ENCODE peak calls at places on chromosome 12, in ten cellular contexts. Z is kidney tubule cell; A is T-cell; L is stimulated activated CD4-positive, alpha-beta T cell treated with anti-CD3 and anti-CD28 coated beads, Interleukin-15, amount 100 ng/mL, for 24 hours; F is non-pigmented ciliary epithelial cell; J is AG10803; N is M059J; H is activated CD4-positive, alpha-beta T cell treated with anti-CD3 and anti-CD28 coated beads, Interleukin-2, amount 50 U/mL, for 24 hours; Q is COLO829; G is pulmonary artery endothelial cell. U is an unnamed sample.

GRCh38 chr12:18998343-18999270 is 130.9 kb upstream of the PLEKHA5 start:
- DNase-seq in Z (peak), A (no peak), L (no peak), F (peak), J (peak), N (peak), H (no peak), Q (peak), G (peak), U (peak)

GRCh38 chr12:53825246-53826081 is 73.7 kb upstream of the CISTR start:
- DNase-seq in Z (peak), A (no peak), L (no peak), F (no peak), J (no peak), N (peak), H (no peak), Q (peak), G (no peak), U (peak)

GRCh38 chr12:117067638-117068037 is 31.6 kb downstream of the TESC start:
- DNase-seq in Z (no peak), A (no peak), L (no peak), F (no peak), J (no peak), N (no peak), H (no peak), Q (no peak), G (no peak), U (no peak)

GRCh38 chr12:42372154-42372791 is 46.3 kb downstream of the PPHLN1 start:
- DNase-seq in Z (peak), A (no peak), L (no peak), F (no peak), J (peak), N (peak), H (peak), Q (peak), G (no peak), U (peak)

GRCh38 chr12:117699575-117699974 is 269.2 kb downstream of the KSR2 start:
- DNase-seq in Z (peak), A (no peak), L (no peak), F (no peak), J (peak), N (peak), H (no peak), Q (no peak), G (no peak), U (no peak)

GRCh38 chr12:109544955-109545531 is 28.3 kb downstream of the MMAB start:
- DNase-seq in Z (peak), A (peak), L (no peak), F (no peak), J (peak), N (peak), H (no peak), Q (no peak), G (no peak), U (peak)

GRCh38 chr12:31583878-31584277 is 7.1 kb downstream of the DENND5B start:
- DNase-seq in Z (no peak), A (no peak), L (no peak), F (no peak), J (no peak), N (no peak), H (no peak), Q (no peak), G (no peak), U (no peak)

GRCh38 chr12:128829870-128830504 is 6.2 kb upstream of the SLC15A4 start:
- DNase-seq in Z (peak), A (no peak), L (no peak), F (no peak), J (no peak), N (no peak), H (no peak), Q (no peak), G (no peak), U (no peak)

GRCh38 chr12:9868271-9868815 is 811 bp downstream of the CLEC2B start:
- DNase-seq in Z (no peak), A (no peak), L (no peak), F (no peak), J (no peak), N (peak), H (no peak), Q (no peak), G (no peak), U (no peak)

GRCh38 chr12:31368666-31369361 is 42.9 kb upstream of the SINHCAF start:
- DNase-seq in Z (no peak), A (no peak), L (no peak), F (no peak), J (no peak), N (peak), H (no peak), Q (no peak), G (no peak), U (no peak)

GRCh38 chr12:6827982-6828670 is at the start of gene P3H3:
- DNase-seq in Z (peak), A (no peak), L (peak), F (no peak), J (peak), N (peak), H (no peak), Q (no peak), G (no peak), U (no peak)

GRCh38 chr12:53743277-53744129 is 8.3 kb downstream of the CISTR start:
- DNase-seq in Z (peak), A (peak), L (peak), F (no peak), J (peak), N (peak), H (peak), Q (peak), G (no peak), U (peak)

GRCh38 chr12:70826156-70826555 is 94.4 kb downstream of the PTPRR start:
- DNase-seq in Z (no peak), A (no peak), L (no peak), F (no peak), J (no peak), N (no peak), H (no peak), Q (no peak), G (no peak), U (no peak)

GRCh38 chr12:77190022-77190421 is 124.7 kb upstream of the E2F7 start:
- DNase-seq in Z (no peak), A (no peak), L (no peak), F (peak), J (peak), N (peak), H (no peak), Q (no peak), G (no peak), U (peak)

GRCh38 chr12:23221926-23222325 is 597.0 kb downstream of the ETNK1 start:
- DNase-seq in Z (no peak), A (no peak), L (no peak), F (no peak), J (no peak), N (peak), H (no peak), Q (no peak), G (no peak), U (no peak)

GRCh38 chr12:38427442-38427841 is 110.9 kb downstream of the ALG10B start:
- DNase-seq in Z (no peak), A (no peak), L (no peak), F (no peak), J (no peak), N (no peak), H (no peak), Q (no peak), G (no peak), U (peak)

U was measured in mammary epithelial cell.